ENCODE peak calls at places on chromosomes 16 and 17, in seven cellular contexts. C, D, N, B, Y, M and Z are unnamed samples.
A peak's percentile ranks its signal among the peaks of the same experiment; 100 is the strongest.

GRCh38 chr16:66751135-66751991 is at the start of gene DYNC1LI2:
- DNase-seq in C (no peak), D (peak; percentile 81), N (peak; percentile 84), B (peak; percentile 58), Y (peak; percentile 71), M (peak; percentile 76), Z (peak; percentile 69)

GRCh38 chr17:64262422-64263260 is at the start of gene TEX2:
- DNase-seq in C (no peak), D (peak; percentile 82), N (peak; percentile 49), B (peak; percentile 54), Y (no peak), M (peak; percentile 64), Z (peak; percentile 28)

GRCh38 chr16:78520470-78520869 is 421.0 kb downstream of the WWOX start:
- DNase-seq in C (no peak), D (no peak), N (no peak), B (no peak), Y (no peak), M (no peak), Z (no peak)

GRCh38 chr17:45143767-45144198 is 4.5 kb upstream of the HEXIM1 start:
- DNase-seq in C (no peak), D (peak; percentile 67), N (no peak), B (peak; percentile 89), Y (peak; percentile 88), M (peak; percentile 90), Z (peak; percentile 83)

GRCh38 chr17:31313982-31314787 is at the start of gene EVI2B:
- DNase-seq in C (peak; percentile 66), D (no peak), N (no peak), B (no peak), Y (peak; percentile 78), M (no peak), Z (peak; percentile 78)

GRCh38 chr17:45170280-45170975 is 8.8 kb downstream of the HEXIM2 start:
- DNase-seq in C (no peak), D (no peak), N (no peak), B (no peak), Y (no peak), M (no peak), Z (no peak)

GRCh38 chr17:68591583-68591982 is 9.6 kb downstream of the FAM20A start:
- DNase-seq in C (no peak), D (peak; percentile 68), N (no peak), B (no peak), Y (no peak), M (no peak), Z (peak; percentile 43)

GRCh38 chr16:23771027-23771426 is 16.2 kb downstream of the CHP2 start:
- DNase-seq in C (no peak), D (no peak), N (no peak), B (peak; percentile 67), Y (peak; percentile 12), M (no peak), Z (no peak)

GRCh38 chr16:8417145-8417544 is 173.2 kb downstream of the TMEM114 start:
- DNase-seq in C (no peak), D (no peak), N (no peak), B (no peak), Y (no peak), M (no peak), Z (no peak)

GRCh38 chr16:56203052-56203451 is 11.8 kb downstream of the GNAO1 start:
- DNase-seq in C (no peak), D (no peak), N (no peak), B (no peak), Y (no peak), M (no peak), Z (peak; percentile 4)

GRCh38 chr16:57704011-57704904 is 9.7 kb downstream of the DRC7 start:
- DNase-seq in C (no peak), D (peak; percentile 31), N (no peak), B (no peak), Y (no peak), M (no peak), Z (no peak)

GRCh38 chr16:75203667-75204409 is 3.1 kb downstream of the CTRB2 start:
- DNase-seq in C (no peak), D (peak; percentile 65), N (no peak), B (no peak), Y (no peak), M (no peak), Z (no peak)

GRCh38 chr16:85722497-85722896 is 28.4 kb downstream of the C16orf74 start:
- DNase-seq in C (no peak), D (no peak), N (no peak), B (no peak), Y (no peak), M (no peak), Z (no peak)

GRCh38 chr17:77690271-77691161 is 268.0 kb upstream of the TNRC6C start:
- DNase-seq in C (no peak), D (no peak), N (no peak), B (no peak), Y (no peak), M (no peak), Z (peak; percentile 1)

GRCh38 chr16:85172465-85173071 is 60.3 kb upstream of the CIBAR2 start:
- DNase-seq in C (no peak), D (peak; percentile 81), N (peak; percentile 60), B (no peak), Y (peak; percentile 35), M (no peak), Z (peak; percentile 63)

GRCh38 chr17:39404542-39405378 is 3.3 kb upstream of the FBXL20 start:
- DNase-seq in C (no peak), D (no peak), N (no peak), B (no peak), Y (peak; percentile 86), M (peak; percentile 34), Z (peak; percentile 74)

GRCh38 chr17:15780188-15780587 is 48.1 kb downstream of the TBC1D26 start:
- DNase-seq in C (no peak), D (no peak), N (no peak), B (no peak), Y (no peak), M (no peak), Z (no peak)
- TF ChIP-seq CTCF in C (no peak), D (no peak), N (no peak), B (no peak), Y (no peak), M (no peak), Z (no peak)

GRCh38 chr16:82639263-82639662 is 12.5 kb downstream of the CDH13 start:
- DNase-seq in C (no peak), D (no peak), N (no peak), B (no peak), Y (no peak), M (no peak), Z (no peak)

GRCh38 chr16:82643936-82644630 is 17.3 kb downstream of the CDH13 start:
- DNase-seq in C (no peak), D (no peak), N (no peak), B (no peak), Y (no peak), M (no peak), Z (no peak)

GRCh38 chr16:82643136-82643535 is 16.4 kb downstream of the CDH13 start:
- DNase-seq in C (no peak), D (no peak), N (no peak), B (no peak), Y (no peak), M (no peak), Z (no peak)

GRCh38 chr16:82639666-82640336 is 13.0 kb downstream of the CDH13 start:
- DNase-seq in C (no peak), D (peak; percentile 64), N (peak; percentile 77), B (no peak), Y (peak; percentile 80), M (peak; percentile 22), Z (peak; percentile 68)

DNA sequence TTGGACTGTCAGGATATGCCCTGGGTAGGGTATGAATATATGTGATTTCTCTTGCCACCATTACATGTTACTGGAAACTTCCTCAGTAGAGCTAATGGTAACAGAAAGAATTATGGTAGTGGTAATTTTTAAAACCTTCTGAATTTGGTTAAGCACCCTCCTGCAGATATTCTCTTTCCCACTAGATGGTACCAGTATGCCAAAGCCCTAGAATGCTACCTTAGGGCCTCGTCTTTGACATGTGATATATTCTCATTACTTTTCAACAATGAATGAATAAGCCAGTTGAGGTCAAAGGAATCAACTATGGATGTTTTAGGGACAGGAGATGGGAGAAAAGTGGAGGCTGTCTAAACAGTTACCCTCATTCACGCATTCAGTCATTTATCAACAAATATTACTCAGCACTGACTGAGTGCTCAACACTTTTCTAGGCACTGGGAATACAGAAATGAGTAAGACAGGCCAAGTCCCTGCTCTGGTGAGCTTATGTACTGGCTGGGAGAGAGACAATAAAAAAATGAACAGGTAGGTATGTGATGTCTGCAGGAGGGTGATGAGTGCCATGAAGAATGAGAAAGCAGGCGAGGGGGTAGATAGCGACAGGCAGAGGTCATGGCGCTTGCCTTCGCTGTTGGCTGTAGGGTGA is 14.7 kb downstream of the CDH13 start:
- DNase-seq in C (no peak), D (no peak), N (no peak), B (no peak), Y (peak; percentile 72), M (no peak), Z (peak; percentile 56)
- TF ChIP-seq CTCF in C (peak; percentile 33), D (no peak), N (peak; percentile 56), B (no peak), Y (peak; percentile 66), M (no peak), Z (peak; percentile 62)

GRCh38 chr16:15415411-15416070 is 18.8 kb upstream of the BMERB1 start:
- DNase-seq in C (no peak), D (no peak), N (no peak), B (no peak), Y (no peak), M (no peak), Z (no peak)
- TF ChIP-seq CTCF in C (no peak), D (no peak), N (no peak), B (no peak), Y (no peak), M (no peak), Z (no peak)

DNA sequence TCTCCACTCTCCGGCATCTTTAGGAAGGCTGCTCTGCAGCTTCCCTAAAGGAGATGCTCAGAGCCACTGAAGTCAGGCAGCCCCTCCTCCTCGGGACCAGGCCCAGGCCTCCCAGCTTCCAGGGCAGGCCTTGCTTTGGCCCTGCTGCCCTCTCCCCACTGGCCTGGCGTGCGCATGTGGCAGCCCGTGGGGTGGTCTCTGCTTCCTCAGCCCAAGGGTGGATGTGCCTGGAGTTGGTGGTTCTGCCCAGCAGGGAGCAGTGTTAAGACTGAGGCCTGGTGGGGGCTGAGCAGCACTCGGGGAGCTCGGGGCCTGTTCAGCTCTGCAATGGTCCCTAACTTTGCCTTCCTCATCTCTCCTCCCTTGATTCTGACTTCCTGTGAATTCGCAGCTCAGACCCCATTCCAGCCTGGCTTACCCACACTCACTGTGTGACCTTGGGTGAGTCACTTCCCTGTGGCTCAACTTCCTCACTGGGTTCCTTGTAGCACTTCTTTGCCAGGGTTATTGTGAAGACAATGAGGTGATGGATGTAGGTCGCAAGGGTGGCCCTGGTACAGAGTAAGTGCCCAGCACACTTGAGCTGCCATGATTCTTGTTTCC is 63.2 kb downstream of the NKD1 start:
- DNase-seq in C (no peak), D (no peak), N (no peak), B (no peak), Y (peak; percentile 56), M (peak; percentile 36), Z (no peak)
- TF ChIP-seq CTCF in C (no peak), D (no peak), N (peak; percentile 20), B (no peak), Y (peak; percentile 16), M (no peak), Z (no peak)

DNA sequence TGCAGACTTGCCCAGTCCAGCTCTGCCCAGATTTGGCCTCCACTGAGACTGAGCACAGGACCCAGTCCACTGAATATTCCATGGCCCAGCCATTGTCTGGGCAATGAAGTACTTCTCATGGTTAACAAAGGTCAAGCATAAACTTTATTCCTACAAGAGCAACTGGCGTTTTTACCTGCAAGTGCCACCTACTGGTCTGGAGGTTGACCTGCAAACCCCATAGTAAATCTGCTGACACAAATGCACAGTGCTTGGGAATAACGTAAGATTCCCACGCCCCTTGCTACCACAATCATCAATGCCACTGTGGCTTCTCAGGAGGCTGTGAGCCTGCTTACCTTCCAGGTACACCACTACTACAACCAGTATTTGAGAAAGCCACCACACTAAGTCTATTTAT is 170.2 kb downstream of the CEP112 start:
- DNase-seq in C (no peak), D (no peak), N (no peak), B (no peak), Y (no peak), M (no peak), Z (no peak)
- TF ChIP-seq CTCF in C (peak; percentile 9), D (no peak), N (no peak), B (no peak), Y (no peak), M (no peak), Z (no peak)